ENCODE peak calls at places on chromosomes 3 and 15, in four cellular contexts. One of them, this sample, is unnamed.

GRCh38 chr3:72405943-72406585 is 442.2 kb downstream of the SHQ1 start:
- DNase-seq in GM12891: no peak
- DNase-seq in HepG2: no peak
- DNase-seq in erythroblast: no peak
- DNase-seq in this sample: no peak

GRCh38 chr3:54374214-54374855 is 252.0 kb downstream of the CACNA2D3 start:
- DNase-seq in HepG2: peak; percentile 15
- DNase-seq in GM12891: peak; percentile 4
- DNase-seq in erythroblast: peak; percentile 37
- DNase-seq in this sample: peak; percentile 7

GRCh38 chr3:39752751-39753150 is 56.7 kb upstream of the MYRIP start:
- DNase-seq in erythroblast: no peak
- DNase-seq in HepG2: no peak
- DNase-seq in GM12891: no peak
- DNase-seq in this sample: no peak

GRCh38 chr3:155196131-155197075 is 97.1 kb downstream of the STRIT1 start:
- DNase-seq in GM12891: no peak
- DNase-seq in HepG2: no peak
- DNase-seq in erythroblast: no peak
- DNase-seq in this sample: no peak

GRCh38 chr3:111708157-111708771 is 113.1 kb upstream of the ZBED2 start:
- DNase-seq in GM12891: no peak
- DNase-seq in HepG2: no peak
- DNase-seq in erythroblast: no peak
- DNase-seq in this sample: no peak

GRCh38 chr15:39596358-39597051 is 15.6 kb downstream of the THBS1 start:
- DNase-seq in GM12891: no peak
- DNase-seq in erythroblast: no peak
- DNase-seq in HepG2: no peak
- DNase-seq in this sample: no peak

GRCh38 chr15:75069301-75069925 is 46.0 kb downstream of the PPCDC start:
- DNase-seq in erythroblast: no peak
- DNase-seq in GM12891: peak; percentile 35
- DNase-seq in HepG2: no peak
- DNase-seq in this sample: no peak

GRCh38 chr15:68278345-68279217 is 1.0 kb downstream of the FEM1B start:
- DNase-seq in erythroblast: peak; percentile 71
- DNase-seq in HepG2: peak; percentile 65
- DNase-seq in GM12891: no peak
- DNase-seq in this sample: no peak

GRCh38 chr15:49621327-49622210 is 721 bp downstream of the DTWD1 start:
- DNase-seq in GM12891: no peak
- DNase-seq in erythroblast: peak; percentile 66
- DNase-seq in HepG2: no peak
- DNase-seq in this sample: no peak

GRCh38 chr3:195110647-195111321 is 160.2 kb downstream of the XXYLT1 start:
- DNase-seq in HepG2: peak; percentile 32
- DNase-seq in erythroblast: no peak
- DNase-seq in GM12891: no peak
- DNase-seq in this sample: no peak

GRCh38 chr3:49411968-49412631 is at the start of the genes RHOA and TCTA:
- DNase-seq in erythroblast: peak; percentile 100
- DNase-seq in GM12891: peak; percentile 93
- DNase-seq in HepG2: peak; percentile 99
- DNase-seq in this sample: peak; percentile 98
- TF ChIP-seq POLR2A in erythroblast: peak; percentile 100
- TF ChIP-seq POLR2A in GM12891: peak; percentile 98
- TF ChIP-seq POLR2A in HepG2: peak; percentile 96
- TF ChIP-seq POLR2A in this sample: peak; percentile 96

DNA sequence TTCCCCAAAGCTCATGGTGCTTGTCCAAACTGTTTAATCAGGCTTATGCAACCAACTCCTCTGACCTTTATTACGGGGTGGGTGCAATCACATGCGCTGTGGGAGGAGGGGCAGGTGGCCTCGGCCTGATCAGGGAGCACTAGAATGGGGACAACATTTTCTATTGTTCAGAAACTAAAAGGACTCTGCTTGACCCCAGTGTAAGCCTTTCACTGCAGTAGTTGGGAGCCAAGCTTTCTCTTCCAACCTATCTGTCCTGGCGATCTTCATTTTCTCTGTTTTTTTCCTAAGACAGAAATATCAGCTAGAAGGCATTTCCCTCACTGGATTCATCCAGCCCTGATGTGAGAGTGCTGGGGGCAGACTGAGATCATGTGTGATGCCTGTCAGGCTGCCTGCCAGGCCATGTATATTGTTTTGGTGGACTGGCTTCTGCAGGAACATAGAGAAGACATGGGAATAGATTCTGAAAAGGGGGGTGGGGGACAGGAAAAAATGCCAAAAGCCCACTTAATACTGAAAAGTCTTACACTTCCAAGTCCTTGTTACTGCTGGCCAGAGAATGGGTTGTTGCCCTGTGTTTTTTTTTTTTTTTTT is 627.0 kb upstream of the TBL1XR1 start:
- DNase-seq in erythroblast: no peak
- DNase-seq in GM12891: no peak
- DNase-seq in HepG2: peak; percentile 93
- DNase-seq in this sample: no peak
- TF ChIP-seq POLR2A in erythroblast: no peak
- TF ChIP-seq POLR2A in GM12891: no peak
- TF ChIP-seq POLR2A in HepG2: no peak
- TF ChIP-seq POLR2A in this sample: no peak

DNA sequence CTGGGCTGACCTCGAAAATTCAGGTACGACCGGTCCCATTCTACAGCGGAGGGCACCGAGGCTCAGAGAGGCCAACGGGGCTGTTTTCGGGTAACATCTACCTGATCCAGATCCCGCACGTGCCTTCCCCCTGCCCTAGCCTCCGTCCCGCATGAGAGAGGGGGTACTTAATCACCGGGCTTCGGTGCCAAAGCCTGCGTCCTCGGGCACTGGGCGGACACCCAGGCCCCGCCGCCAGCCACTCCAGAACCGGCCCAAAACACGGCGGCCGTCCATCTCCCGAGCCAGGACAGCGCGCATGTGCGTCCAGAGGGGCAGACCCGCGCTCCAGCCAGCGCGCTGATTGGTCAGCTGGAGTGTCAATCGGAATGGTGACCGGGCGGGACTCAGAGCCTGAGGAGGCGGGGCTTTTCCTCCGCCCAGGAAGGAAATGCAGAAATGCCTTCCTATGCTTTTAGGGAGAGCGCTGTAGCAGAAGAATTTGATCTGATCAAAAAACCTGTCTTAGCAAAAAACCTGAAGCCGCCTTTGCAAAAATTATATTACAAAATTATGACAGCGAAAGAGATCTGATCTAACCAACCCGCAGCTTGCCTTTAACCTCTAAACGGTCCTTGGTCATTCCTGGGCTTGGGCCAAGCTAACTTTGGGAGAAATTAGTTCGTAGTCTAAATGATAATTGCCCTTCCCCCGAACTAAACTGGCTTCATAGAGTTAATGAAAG is at the start of gene RPUSD3:
- DNase-seq in HepG2: peak; percentile 82
- DNase-seq in erythroblast: peak; percentile 98
- DNase-seq in GM12891: peak; percentile 98
- DNase-seq in this sample: peak; percentile 93
- TF ChIP-seq POLR2A in HepG2: peak; percentile 86
- TF ChIP-seq POLR2A in erythroblast: peak; percentile 83
- TF ChIP-seq POLR2A in GM12891: peak; percentile 42
- TF ChIP-seq POLR2A in this sample: peak; percentile 88

DNA sequence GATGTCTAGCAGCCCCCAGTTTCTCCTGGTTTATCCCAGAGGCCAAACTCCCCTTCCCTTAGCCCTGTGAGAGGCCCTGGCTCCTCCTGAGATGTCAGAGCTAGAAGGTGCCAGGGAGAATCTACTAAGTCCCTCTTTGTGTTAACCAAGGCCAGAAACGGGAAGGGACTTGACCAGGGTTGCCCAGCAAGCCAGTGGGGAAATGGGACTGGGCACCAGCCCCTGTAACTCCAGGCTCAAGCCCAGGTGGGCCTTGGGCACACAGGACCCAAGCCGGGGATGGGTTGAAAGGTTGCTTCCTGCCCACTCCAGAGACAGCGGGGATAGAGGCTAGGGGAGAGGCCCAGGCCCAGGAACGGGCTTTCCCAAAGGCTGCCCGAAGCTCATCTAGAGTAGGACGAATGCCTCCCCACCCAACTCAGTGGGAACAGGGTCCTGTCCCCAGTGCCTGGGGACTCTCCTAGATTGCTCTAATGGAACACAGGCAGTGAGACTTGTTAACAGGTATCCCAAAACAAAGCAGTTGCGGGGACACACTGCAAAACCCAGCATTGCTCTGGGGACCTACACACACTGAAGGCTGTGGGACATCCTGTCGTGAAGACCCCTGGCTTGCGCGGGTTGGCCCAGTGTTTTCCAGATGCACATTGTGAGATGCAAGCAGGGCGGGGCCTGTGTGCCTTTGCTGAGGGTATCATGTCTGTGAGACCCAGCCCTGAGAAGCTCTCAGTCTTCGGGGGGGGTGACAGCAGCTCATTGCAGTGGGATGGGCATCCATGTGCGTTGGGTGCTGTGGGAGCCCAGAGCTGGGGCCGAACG is 12.9 kb upstream of the TXNRD3 start:
- DNase-seq in erythroblast: no peak
- DNase-seq in HepG2: no peak
- DNase-seq in GM12891: no peak
- DNase-seq in this sample: no peak
- TF ChIP-seq POLR2A in erythroblast: no peak
- TF ChIP-seq POLR2A in HepG2: no peak
- TF ChIP-seq POLR2A in GM12891: no peak
- TF ChIP-seq POLR2A in this sample: no peak

GRCh38 chr3:51940648-51941421 is 869 bp downstream of the RRP9 start:
- DNase-seq in erythroblast: no peak
- DNase-seq in GM12891: no peak
- DNase-seq in HepG2: no peak
- DNase-seq in this sample: no peak
- TF ChIP-seq POLR2A in erythroblast: no peak
- TF ChIP-seq POLR2A in GM12891: no peak
- TF ChIP-seq POLR2A in HepG2: no peak
- TF ChIP-seq POLR2A in this sample: no peak

DNA sequence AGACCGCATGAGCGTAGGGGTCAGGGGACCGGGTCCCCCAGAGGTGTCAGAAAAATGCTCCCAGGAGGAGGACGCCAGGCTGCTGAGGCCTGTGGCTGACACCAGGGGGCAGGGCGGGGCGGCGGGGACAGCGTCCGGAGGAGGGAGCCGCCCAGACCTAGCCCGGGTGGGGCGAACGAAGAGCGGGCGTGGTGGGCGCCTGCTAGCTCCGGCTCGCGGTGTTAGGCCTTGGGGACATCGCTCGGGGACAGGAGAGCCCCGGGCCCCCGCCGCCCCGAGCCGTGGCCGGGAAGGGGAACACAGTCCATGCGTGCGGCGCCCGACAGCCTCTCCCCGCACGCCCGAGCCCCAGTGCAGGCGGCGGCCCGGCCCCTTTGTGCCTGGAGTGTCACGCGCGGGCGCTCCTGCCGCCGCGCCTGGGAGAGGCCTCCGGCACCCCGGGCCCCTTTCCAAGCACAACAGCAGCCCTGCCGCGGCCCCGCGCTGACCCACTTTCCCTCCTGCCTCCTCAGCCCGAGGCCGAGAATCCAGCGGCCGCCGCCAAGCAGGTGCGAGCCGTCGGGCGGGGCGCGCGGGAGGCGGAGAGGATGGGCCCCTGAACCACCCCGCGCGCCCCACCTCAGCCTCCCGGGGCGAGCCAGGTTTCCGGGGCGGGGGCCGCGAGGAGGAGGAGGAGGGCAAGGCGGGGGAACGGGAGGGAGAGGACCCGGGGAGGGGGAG is 111.0 kb upstream of the KLF13 start:
- DNase-seq in erythroblast: peak; percentile 94
- DNase-seq in GM12891: peak; percentile 90
- DNase-seq in HepG2: peak; percentile 54
- DNase-seq in this sample: peak; percentile 79
- TF ChIP-seq POLR2A in erythroblast: peak; percentile 51
- TF ChIP-seq POLR2A in GM12891: no peak
- TF ChIP-seq POLR2A in HepG2: peak; percentile 53
- TF ChIP-seq POLR2A in this sample: no peak

DNA sequence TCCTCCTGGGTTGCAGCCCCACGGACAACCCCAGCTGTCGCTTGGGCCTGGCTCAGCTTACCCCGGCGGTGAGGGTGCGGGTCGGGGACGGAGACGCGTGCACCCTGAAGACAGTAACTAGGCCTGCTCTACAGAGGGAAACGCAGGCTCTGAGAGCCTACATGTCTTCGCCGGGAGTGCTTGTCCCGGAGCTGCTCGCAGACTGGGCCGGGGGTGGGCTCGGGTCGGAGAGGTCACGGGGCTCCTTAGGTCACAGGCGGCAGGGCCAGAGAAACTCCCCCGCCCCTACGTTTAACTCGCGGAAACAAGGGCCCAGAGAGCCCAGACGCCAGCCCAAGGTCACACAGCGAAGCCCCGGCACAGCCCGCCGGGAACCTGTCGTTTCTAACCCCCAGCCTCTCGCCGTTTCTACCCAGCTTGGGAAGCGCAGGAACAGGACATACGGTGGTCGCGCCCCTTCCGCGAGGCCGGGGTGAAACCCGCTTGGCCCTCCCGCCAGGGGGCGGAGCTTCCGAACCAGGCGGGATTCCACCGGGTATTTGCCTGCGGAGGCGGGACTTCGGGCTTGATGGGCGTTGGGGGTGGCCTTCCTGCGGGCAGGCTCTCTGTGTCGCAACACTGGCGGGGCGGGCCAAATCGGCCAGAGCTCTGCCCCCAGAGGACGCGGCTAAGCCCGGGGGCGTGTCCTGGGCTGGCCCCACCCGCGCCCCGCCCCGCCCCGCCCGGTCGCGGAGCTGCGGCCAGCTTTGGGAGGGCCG is at the start of gene HDAC11:
- DNase-seq in HepG2: peak; percentile 94
- DNase-seq in erythroblast: peak; percentile 98
- DNase-seq in GM12891: peak; percentile 100
- DNase-seq in this sample: peak; percentile 99
- TF ChIP-seq POLR2A in HepG2: no peak
- TF ChIP-seq POLR2A in erythroblast: peak; percentile 64
- TF ChIP-seq POLR2A in GM12891: no peak
- TF ChIP-seq POLR2A in this sample: no peak

GRCh38 chr15:90735929-90736328 is 18.8 kb downstream of the BLM start:
- DNase-seq in HepG2: no peak
- DNase-seq in erythroblast: no peak
- DNase-seq in GM12891: no peak
- DNase-seq in this sample: no peak
- TF ChIP-seq POLR2A in HepG2: no peak
- TF ChIP-seq POLR2A in erythroblast: no peak
- TF ChIP-seq POLR2A in GM12891: no peak
- TF ChIP-seq POLR2A in this sample: no peak

GRCh38 chr3:65953881-65954733 is 84.6 kb downstream of the MAGI1 start:
- DNase-seq in GM12891: no peak
- DNase-seq in erythroblast: no peak
- DNase-seq in HepG2: peak; percentile 89
- DNase-seq in this sample: no peak

GRCh38 chr3:65951836-65952505 is 86.7 kb downstream of the MAGI1 start:
- DNase-seq in erythroblast: no peak
- DNase-seq in GM12891: no peak
- DNase-seq in HepG2: peak; percentile 74
- DNase-seq in this sample: no peak

GRCh38 chr3:65955792-65956477 is 82.8 kb downstream of the MAGI1 start:
- DNase-seq in GM12891: no peak
- DNase-seq in HepG2: peak; percentile 93
- DNase-seq in erythroblast: no peak
- DNase-seq in this sample: no peak

GRCh38 chr3:65952842-65953241 is 85.9 kb downstream of the MAGI1 start:
- DNase-seq in GM12891: no peak
- DNase-seq in HepG2: no peak
- DNase-seq in erythroblast: no peak
- DNase-seq in this sample: no peak

GRCh38 chr3:65953301-65953812 is 85.4 kb downstream of the MAGI1 start:
- DNase-seq in erythroblast: no peak
- DNase-seq in HepG2: peak; percentile 84
- DNase-seq in GM12891: no peak
- DNase-seq in this sample: no peak
- TF ChIP-seq POLR2A in erythroblast: no peak
- TF ChIP-seq POLR2A in HepG2: no peak
- TF ChIP-seq POLR2A in GM12891: no peak
- TF ChIP-seq POLR2A in this sample: no peak